ENCODE peak calls at places on chromosomes 11 and 22, in nine cellular contexts. R is CD8-positive, alpha-beta T cell; L is naive thymus-derived CD4-positive, alpha-beta T cell; F is PC-3; N is tibial artery; P is GM23248; E is hepatocyte; S is right lobe of liver; H is GM12878. T is an unnamed sample.

GRCh38 chr11:69252494-69252845 is 41.5 kb upstream of the MYEOV start:
- DNase-seq in S (no peak), L (no peak), H (no peak), E (no peak), F (no peak), P (peak; percentile 6), R (no peak), N (no peak), T (no peak)

GRCh38 chr22:46538816-46539163 is 1.4 kb upstream of the CELSR1 start:
- DNase-seq in E (no peak), S (no peak), R (no peak), F (peak; percentile 54), H (no peak), P (peak; percentile 93), N (no peak), L (no peak), T (no peak)

GRCh38 chr11:98772799-98773198 is 247.9 kb upstream of the CNTN5 start:
- DNase-seq in H (no peak), L (no peak), P (no peak), N (no peak), S (no peak), F (no peak), R (no peak), E (no peak), T (no peak)

GRCh38 chr11:127898422-127899365 is 688.7 kb downstream of the ETS1 start:
- DNase-seq in H (no peak), P (no peak), L (no peak), E (no peak), N (no peak), S (no peak), R (no peak), F (peak; percentile 24), T (no peak)

GRCh38 chr22:23402275-23403151 is 177.6 kb downstream of the IGLL1 start:
- DNase-seq in S (peak; percentile 52), E (peak; percentile 97), P (peak; percentile 69), N (no peak), H (no peak), L (peak; percentile 39), R (peak; percentile 55), F (peak; percentile 74), T (no peak)

GRCh38 chr22:28112548-28113043 is 193.5 kb upstream of the PITPNB start:
- DNase-seq in P (peak; percentile 95), F (peak; percentile 53), S (no peak), E (peak; percentile 46), R (no peak), N (peak; percentile 30), H (no peak), L (no peak), T (no peak)

GRCh38 chr11:93921695-93922468 is 71.5 kb upstream of the VSTM5 start:
- DNase-seq in R (no peak), P (peak; percentile 74), E (peak; percentile 76), F (peak; percentile 92), S (peak; percentile 46), H (peak; percentile 4), L (no peak), N (no peak), T (peak; percentile 87)

GRCh38 chr22:42648368-42649260 is 578 bp downstream of the CYB5R3 start:
- DNase-seq in L (peak; percentile 52), E (peak; percentile 79), S (peak; percentile 93), N (peak; percentile 45), R (peak; percentile 51), H (no peak), F (peak; percentile 37), P (peak; percentile 80), T (no peak)

GRCh38 chr11:60978546-60979380 is 7.3 kb downstream of the CD6 start:
- DNase-seq in P (no peak), L (no peak), F (no peak), E (no peak), H (peak; percentile 21), S (no peak), R (no peak), N (no peak), T (no peak)

GRCh38 chr11:27412192-27412691 is 49.2 kb upstream of the CCDC34 start:
- DNase-seq in N (no peak), R (no peak), F (no peak), E (no peak), L (no peak), P (no peak), H (no peak), S (no peak), T (no peak)

GRCh38 chr11:55726715-55727324 is 46.4 kb upstream of the OR5D13 start:
- DNase-seq in L (no peak), F (peak; percentile 14), P (no peak), E (no peak), R (no peak), S (no peak), N (no peak), H (no peak), T (no peak)

GRCh38 chr22:38175206-38176118 is 6.2 kb downstream of the PLA2G6 start:
- DNase-seq in S (no peak), R (no peak), E (no peak), H (no peak), F (no peak), L (no peak), P (no peak), N (no peak), T (no peak)

GRCh38 chr22:45478108-45478771 is 24.4 kb upstream of the FBLN1 start:
- DNase-seq in P (peak; percentile 60), N (no peak), E (peak; percentile 45), H (no peak), F (peak; percentile 83), R (no peak), S (no peak), L (no peak), T (no peak)

GRCh38 chr11:65636810-65637557 is 917 bp upstream of the SIPA1 start:
- DNase-seq in L (no peak), S (no peak), N (no peak), P (no peak), E (no peak), R (no peak), H (no peak), F (no peak), T (no peak)
- H3K4me3 ChIP-seq in L (peak overlapping the region; percentile 90), S (no peak overlapping the region), N (no peak overlapping the region), P (no peak overlapping the region), E (no peak overlapping the region), R (no peak overlapping the region), H (no peak overlapping the region), F (no peak overlapping the region), T (no peak overlapping the region)

GRCh38 chr11:8720376-8720775 is 37.8 kb downstream of the RPL27A start:
- DNase-seq in N (no peak), F (peak; percentile 25), S (no peak), L (no peak), E (no peak), H (no peak), P (peak; percentile 26), R (no peak), T (no peak)

GRCh38 chr11:8721740-8722139 is 39.1 kb downstream of the RPL27A start:
- DNase-seq in N (no peak), H (no peak), E (no peak), S (no peak), L (no peak), R (no peak), P (peak; percentile 20), F (no peak), T (no peak)

GRCh38 chr11:8722156-8722555 is 39.6 kb downstream of the RPL27A start:
- DNase-seq in F (no peak), N (no peak), S (no peak), P (no peak), E (no peak), L (no peak), R (no peak), H (no peak), T (no peak)

GRCh38 chr11:8719260-8720190 is 36.9 kb downstream of the RPL27A start:
- DNase-seq in E (peak; percentile 70), P (peak; percentile 95), N (peak; percentile 71), F (peak; percentile 96), H (no peak), R (no peak), S (no peak), L (no peak), T (no peak)

DNA sequence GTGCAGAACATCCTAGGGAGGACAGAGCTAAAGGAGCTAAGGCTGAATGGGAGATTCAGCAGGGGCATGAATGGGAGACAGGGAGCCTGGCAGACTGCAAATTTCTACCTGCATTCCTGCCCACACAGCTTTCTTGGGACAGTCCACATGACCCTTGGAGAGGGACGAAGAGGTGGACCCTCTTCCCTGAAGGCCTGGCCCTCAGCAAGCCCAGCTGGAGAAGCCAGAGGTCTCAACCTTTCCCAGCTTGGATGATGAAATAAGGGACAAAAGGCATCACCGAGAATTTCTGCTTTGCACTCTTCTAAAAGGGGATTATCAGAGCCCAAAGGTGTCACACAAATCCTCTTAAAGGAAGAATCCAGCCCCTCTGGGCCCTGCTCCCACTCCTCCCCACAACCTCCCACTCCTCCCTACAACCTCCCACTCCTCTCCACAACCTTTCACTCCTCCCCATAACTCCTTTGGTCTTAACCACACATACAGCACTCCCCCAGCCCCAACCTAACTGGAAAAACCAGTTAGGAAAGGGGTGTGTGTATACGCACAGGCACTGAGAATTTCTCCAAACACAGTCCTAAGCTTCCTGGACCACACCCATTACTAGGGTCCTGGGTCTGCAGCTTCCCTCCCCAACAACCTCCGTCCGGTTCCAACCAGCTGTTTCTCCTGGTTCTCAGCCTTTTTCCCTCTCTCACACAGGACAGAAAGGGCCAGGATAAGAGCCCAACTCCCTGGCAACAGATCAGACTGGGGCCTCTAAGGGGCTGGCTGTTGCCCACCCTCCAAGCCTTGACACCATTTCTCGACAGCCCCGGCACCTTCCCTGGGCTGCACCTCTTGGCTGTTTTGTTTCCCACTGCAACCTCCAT is 38.5 kb downstream of the RPL27A start:
- DNase-seq in R (no peak), S (no peak), N (no peak), F (peak; percentile 92), H (no peak), E (peak; percentile 55), P (no peak), L (no peak), T (no peak)
- H3K4me1 ChIP-seq in R (no peaks in the 10 kb centered on the region), S (peaks cover 2% of the 10 kb centered on the region), N (peaks cover 65% of the 10 kb centered on the region), F (peaks cover 62% of the 10 kb centered on the region), H (peaks cover 6% of the 10 kb centered on the region), E (peaks cover 79% of the 10 kb centered on the region), P (peaks cover 52% of the 10 kb centered on the region), L (no peaks in the 10 kb centered on the region), T (peaks cover 5% of the 10 kb centered on the region)

DNA sequence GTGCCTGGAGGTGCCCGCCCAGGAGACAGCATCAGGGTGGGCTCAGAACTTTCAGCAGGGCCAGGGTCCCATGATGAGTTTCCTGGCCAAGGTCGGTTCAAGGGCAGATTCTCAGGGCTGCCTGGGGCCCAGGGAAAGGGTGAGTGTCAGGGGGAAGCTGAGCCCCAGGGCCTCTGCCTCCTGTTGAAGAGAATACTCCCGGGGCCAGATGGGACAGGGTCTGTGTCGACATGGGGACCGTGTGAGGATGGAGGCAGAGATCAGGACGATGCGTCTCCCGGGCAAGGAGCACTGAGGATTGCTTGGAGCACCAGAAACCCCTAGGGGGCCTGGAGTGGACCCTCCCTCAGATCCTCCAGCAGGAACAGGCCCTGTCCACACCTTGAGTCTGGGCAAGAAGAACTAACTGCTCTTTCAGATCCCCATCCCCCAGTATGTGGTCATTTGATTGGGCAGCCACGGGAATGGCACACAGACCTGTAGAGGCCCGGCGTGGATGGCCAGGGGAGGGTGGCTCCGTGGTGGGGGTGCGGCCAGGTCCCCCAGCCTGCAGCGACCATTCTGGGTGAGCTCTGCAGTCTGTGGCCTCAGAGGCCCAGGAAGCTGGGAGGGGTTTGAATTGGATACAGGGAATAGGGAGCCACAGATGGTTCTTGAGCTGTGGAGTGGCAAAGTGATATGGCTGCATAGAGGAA is 1078.7 kb downstream of the BRD1 start:
- DNase-seq in N (peak; percentile 13), H (no peak), R (no peak), E (no peak), L (no peak), S (no peak), P (no peak), F (no peak), T (no peak)
- H3K9me3 ChIP-seq in N (no peaks in the 10 kb centered on the region), H (no peaks in the 10 kb centered on the region), R (no peaks in the 10 kb centered on the region), E (no peaks in the 10 kb centered on the region), L (no peaks in the 10 kb centered on the region), S (no peaks in the 10 kb centered on the region), P (no peaks in the 10 kb centered on the region), F (no peaks in the 10 kb centered on the region), T (peaks cover 32% of the 10 kb centered on the region)

GRCh38 chr11:107457558-107458271 is at the start of gene CWF19L2:
- DNase-seq in F (peak; percentile 98), P (peak; percentile 98), R (peak; percentile 88), S (peak; percentile 92), E (peak; percentile 97), L (peak; percentile 94), N (peak; percentile 83), H (peak; percentile 93), T (peak; percentile 93)
- H3K4me3 ChIP-seq in F (peak within 1 kb of the TSS; percentile 90), P (peak within 1 kb of the TSS; percentile 94), R (peak within 1 kb of the TSS; percentile 70), S (peak within 1 kb of the TSS; percentile 60), E (peak within 1 kb of the TSS; percentile 44), L (peak within 1 kb of the TSS; percentile 91), N (peak within 1 kb of the TSS; percentile 66), H (peak within 1 kb of the TSS; percentile 81), T (peak within 1 kb of the TSS; percentile 100)